ENCODE peak calls at places on chromosome 1, in eight cellular contexts. O is dorsolateral prefrontal cortex; G is stimulated activated CD4-positive, alpha-beta T cell treated with anti-CD3 and anti-CD28 coated beads, Interleukin-2, amount 100 ng/mL, for 4 hours; N is hippocampal formation; Y is stimulated activated CD8-positive, alpha-beta memory T cell treated with anti-CD3 and anti-CD28 coated beads, Interleukin-7, amount 100 ng/mL, for 1 hour; X is pancreas; V is epithelial cell of esophagus; U is AML-193. R is an unnamed sample.
A peak's percentile ranks its signal among the peaks of the same experiment; 100 is the strongest.

GRCh38 chr1:39576016-39576657 is 453 bp downstream of the PABPC4 start:
- DNase-seq in G (peak; percentile 12), U (no peak), V (peak; percentile 14), X (peak; percentile 71), O (no peak), N (peak; percentile 34), Y (peak; percentile 9), R (no peak)

GRCh38 chr1:37795340-37796110 is 1.9 kb downstream of the MANEAL start:
- DNase-seq in U (no peak), G (no peak), N (peak; percentile 20), O (no peak), Y (no peak), V (peak; percentile 74), X (peak; percentile 89), R (no peak)

GRCh38 chr1:151568626-151569088 is 28.5 kb downstream of the TUFT1 start:
- DNase-seq in U (no peak), V (peak; percentile 80), N (no peak), O (no peak), X (no peak), G (peak; percentile 26), Y (no peak), R (peak; percentile 25)

GRCh38 chr1:171127481-171127880 is 36.8 kb downstream of the FMO3 start:
- DNase-seq in G (no peak), N (no peak), X (no peak), V (peak; percentile 59), O (no peak), U (no peak), Y (no peak), R (no peak)

GRCh38 chr1:162168261-162168660 is 98.8 kb downstream of the NOS1AP start:
- DNase-seq in G (no peak), N (no peak), X (no peak), U (no peak), Y (no peak), V (peak; percentile 70), O (no peak), R (no peak)

GRCh38 chr1:149927056-149927534 is 508 bp downstream of the SF3B4 start:
- DNase-seq in X (no peak), U (no peak), O (no peak), Y (no peak), G (no peak), N (no peak), V (peak; percentile 20), R (no peak)

GRCh38 chr1:224432672-224433040 is 1.9 kb downstream of the WDR26 start:
- DNase-seq in N (no peak), G (no peak), X (no peak), O (no peak), U (no peak), Y (no peak), V (peak; percentile 24), R (no peak)

GRCh38 chr1:225746361-225747179 is 31.1 kb upstream of the SRP9 start:
- DNase-seq in X (peak; percentile 77), U (no peak), Y (no peak), V (peak; percentile 93), N (peak; percentile 45), G (no peak), O (peak; percentile 54), R (peak; percentile 73)

GRCh38 chr1:115302390-115302961 is 35.6 kb downstream of the NGF start:
- DNase-seq in N (no peak), V (peak; percentile 83), Y (no peak), O (no peak), G (no peak), X (no peak), U (no peak), R (no peak)

GRCh38 chr1:67626495-67627235 is 58.3 kb upstream of the GADD45A start:
- DNase-seq in X (no peak), V (peak; percentile 99), U (no peak), G (no peak), O (no peak), N (no peak), Y (no peak), R (no peak)

GRCh38 chr1:180098242-180098995 is 56.2 kb upstream of the QSOX1 start:
- DNase-seq in Y (no peak), N (no peak), V (peak; percentile 75), X (no peak), U (no peak), G (no peak), O (no peak), R (no peak)

GRCh38 chr1:214570442-214570841 is 19.0 kb upstream of the PTPN14 start:
- DNase-seq in Y (no peak), N (no peak), U (no peak), O (no peak), X (no peak), G (no peak), V (peak; percentile 87), R (no peak)

GRCh38 chr1:48022306-48022705 is 25.1 kb upstream of the TRABD2B start:
- DNase-seq in V (no peak), O (no peak), G (no peak), N (no peak), U (no peak), X (no peak), Y (no peak), R (no peak)

GRCh38 chr1:27483659-27484058 is 6.3 kb downstream of the WASF2 start:
- DNase-seq in Y (no peak), X (no peak), O (no peak), N (no peak), G (no peak), U (no peak), V (no peak), R (no peak)

GRCh38 chr1:204254031-204254661 is 40.4 kb upstream of the GOLT1A start:
- DNase-seq in V (peak; percentile 78), X (no peak), N (no peak), Y (no peak), U (peak; percentile 88), G (no peak), O (no peak), R (no peak)

GRCh38 chr1:113830039-113830438 is 17.8 kb upstream of the RSBN1 start:
- DNase-seq in O (no peak), Y (no peak), N (no peak), X (no peak), G (no peak), V (peak; percentile 23), U (no peak), R (no peak)

GRCh38 chr1:230109871-230110667 is 43.0 kb downstream of the GALNT2 start:
- DNase-seq in U (no peak), O (no peak), N (no peak), X (no peak), V (no peak), G (peak; percentile 59), Y (no peak), R (no peak)

GRCh38 chr1:212218911-212219310 is 66.3 kb upstream of the PPP2R5A start:
- DNase-seq in X (no peak), O (no peak), Y (no peak), U (no peak), V (no peak), G (no peak), N (no peak), R (no peak)

GRCh38 chr1:7558041-7558461 is 213.0 kb upstream of the VAMP3 start:
- DNase-seq in N (no peak), G (no peak), V (no peak), Y (no peak), X (no peak), O (no peak), U (no peak), R (no peak)

GRCh38 chr1:64967381-64967780 is 1.0 kb upstream of the JAK1 start:
- DNase-seq in U (no peak), V (no peak), X (no peak), N (no peak), Y (no peak), G (no peak), O (no peak), R (no peak)

GRCh38 chr1:8510041-8510823 is 192.3 kb downstream of the SLC45A1 start:
- DNase-seq in Y (no peak), O (peak; percentile 64), N (no peak), U (no peak), G (peak; percentile 61), X (no peak), V (peak; percentile 47), R (no peak)

GRCh38 chr1:220516014-220516721 is 11.8 kb upstream of the MARK1 start:
- DNase-seq in G (no peak), Y (no peak), V (peak; percentile 98), U (no peak), X (no peak), N (no peak), O (no peak), R (no peak)

GRCh38 chr1:104671684-104672353 is 922.1 kb downstream of the AMY1C start:
- DNase-seq in X (no peak), Y (no peak), N (no peak), G (no peak), U (no peak), O (no peak), V (no peak), R (no peak)

GRCh38 chr1:202135221-202135721 is 9.3 kb downstream of the ARL8A start:
- DNase-seq in G (peak; percentile 34), O (peak; percentile 62), N (peak; percentile 62), U (peak; percentile 56), X (peak; percentile 70), Y (peak; percentile 22), V (peak; percentile 66), R (peak; percentile 29)

GRCh38 chr1:211928993-211929637 is 98.6 kb upstream of the LPGAT1 start:
- DNase-seq in Y (no peak), X (no peak), V (peak; percentile 76), O (no peak), U (peak; percentile 70), N (no peak), G (no peak), R (no peak)

GRCh38 chr1:53325326-53326087 is 2.4 kb downstream of the LRP8 start:
- DNase-seq in Y (no peak), X (no peak), V (no peak), G (no peak), U (no peak), N (no peak), O (no peak), R (no peak)

GRCh38 chr1:168628807-168629206 is 52.4 kb downstream of the XCL1 start:
- DNase-seq in U (no peak), N (no peak), V (peak; percentile 99), X (no peak), O (no peak), G (peak; percentile 0), Y (no peak), R (no peak)

GRCh38 chr1:244969355-244970235 is 105.3 kb upstream of the HNRNPU start:
- DNase-seq in Y (peak; percentile 27), G (peak; percentile 34), O (peak; percentile 65), X (peak; percentile 85), V (peak; percentile 85), N (no peak), U (peak; percentile 82), R (peak; percentile 84)

GRCh38 chr1:96416690-96417444 is 304.7 kb upstream of the PTBP2 start:
- DNase-seq in X (no peak), Y (no peak), V (peak; percentile 16), G (no peak), N (no peak), O (no peak), U (no peak), R (no peak)

GRCh38 chr1:3070654-3071506 is 1.9 kb downstream of the PRDM16 start:
- DNase-seq in U (no peak), V (peak; percentile 19), Y (no peak), N (no peak), X (peak; percentile 78), O (no peak), G (no peak), R (no peak)

GRCh38 chr1:3631330-3631729 is 6.5 kb downstream of the TPRG1L start:
- DNase-seq in U (no peak), O (no peak), N (no peak), V (no peak), X (no peak), Y (no peak), G (no peak), R (no peak)

GRCh38 chr1:231395051-231395995 is 26.8 kb downstream of the EGLN1 start:
- DNase-seq in O (no peak), U (no peak), V (peak; percentile 89), X (no peak), G (no peak), Y (no peak), N (no peak), R (no peak)

GRCh38 chr1:107357381-107357780 is 216.5 kb downstream of the NTNG1 start:
- DNase-seq in O (no peak), N (no peak), X (no peak), Y (no peak), U (no peak), V (no peak), G (no peak), R (no peak)

GRCh38 chr1:216447898-216448568 is 24.8 kb upstream of the USH2A start:
- DNase-seq in N (no peak), V (peak; percentile 46), G (no peak), O (no peak), U (no peak), X (no peak), Y (no peak), R (no peak)